ENCODE peak calls at places on chromosome 11, in five cellular contexts. F is dorsolateral prefrontal cortex, M is colonic mucosa, C is mammary epithelial cell, N is adrenal gland. Q is an unnamed sample. For H3K27me3, the result is how much of the 10 kb centered on the place peaks cover.

GRCh38 chr11:19727246-19727645 is 14.6 kb downstream of the NAV2 start:
- DNase-seq in F (no peak), M (no peak), C (no peak), N (no peak), Q (no peak)

GRCh38 chr11:44833869-44834452 is 107.2 kb downstream of the TSPAN18 start:
- DNase-seq in F (no peak), M (no peak), C (no peak), N (no peak), Q (no peak)

GRCh38 chr11:6799402-6799801 is at the start of gene OR6A2:
- DNase-seq in F (no peak), M (no peak), C (peak), N (no peak), Q (no peak)

GRCh38 chr11:116731097-116731761 is 41.6 kb downstream of the BUD13 start:
- DNase-seq in F (peak), M (no peak), C (no peak), N (peak), Q (no peak)

GRCh38 chr11:120343429-120343828 is 7.2 kb downstream of the ARHGEF12 start:
- DNase-seq in F (no peak), M (no peak), C (no peak), N (no peak), Q (no peak)

GRCh38 chr11:130118636-130119387 is 40.8 kb upstream of the ST14 start:
- DNase-seq in F (no peak), M (no peak), C (no peak), N (no peak), Q (no peak)

GRCh38 chr11:14809466-14809865 is 82.6 kb downstream of the CYP2R1 start:
- DNase-seq in F (no peak), M (no peak), C (no peak), N (no peak), Q (no peak)

GRCh38 chr11:1750481-1750839 is at the start of gene IFITM10:
- DNase-seq in F (no peak), M (no peak), C (peak), N (peak), Q (no peak)

GRCh38 chr11:22193348-22194051 is 615 bp downstream of the ANO5 start:
- DNase-seq in F (peak), M (peak), C (no peak), N (peak), Q (peak)

GRCh38 chr11:118529584-118530175 is 1.3 kb upstream of the TMEM25 start:
- DNase-seq in F (no peak), M (no peak), C (no peak), N (no peak), Q (no peak)

GRCh38 chr11:29268733-29269132 is 748.1 kb downstream of the KCNA4 start:
- DNase-seq in F (no peak), M (no peak), C (no peak), N (no peak), Q (no peak)

GRCh38 chr11:93537022-93537421 is 6.2 kb downstream of the SMCO4 start:
- DNase-seq in F (peak), M (no peak), C (no peak), N (peak), Q (peak)

GRCh38 chr11:119671048-119671447 is 58.0 kb downstream of the NECTIN1 start:
- DNase-seq in F (peak), M (peak), C (no peak), N (peak), Q (peak)

GRCh38 chr11:112085822-112086421 is 634 bp downstream of the TIMM8B start:
- DNase-seq in F (no peak), M (peak), C (peak), N (peak), Q (peak)

GRCh38 chr11:132037961-132038360 is 667.5 kb downstream of the NTM start:
- DNase-seq in F (no peak), M (no peak), C (no peak), N (no peak), Q (no peak)

GRCh38 chr11:19602906-19603305 is 109.7 kb upstream of the NAV2 start:
- DNase-seq in F (no peak), M (no peak), C (no peak), N (no peak), Q (no peak)

GRCh38 chr11:35334385-35335090 is 84.8 kb downstream of the SLC1A2 start:
- DNase-seq in F (no peak), M (no peak), C (peak), N (no peak), Q (no peak)

GRCh38 chr11:3164540-3165151 is 464 bp downstream of the OSBPL5 start:
- DNase-seq in F (no peak), M (no peak), C (no peak), N (no peak), Q (peak)

GRCh38 chr11:1118755-1119275 is 38.9 kb upstream of the MUC5AC start:
- DNase-seq in F (no peak), M (no peak), C (no peak), N (peak), Q (no peak)

GRCh38 chr11:121961228-121961860 is 154.7 kb downstream of the BLID start:
- DNase-seq in F (no peak), M (no peak), C (no peak), N (no peak), Q (no peak)

GRCh38 chr11:6438979-6439571 is 1.7 kb downstream of the HPX start:
- DNase-seq in F (peak), M (peak), C (peak), N (peak), Q (peak)

GRCh38 chr11:109547356-109548027 is 125.5 kb downstream of the C11orf87 start:
- DNase-seq in F (no peak), M (no peak), C (peak), N (no peak), Q (no peak)

GRCh38 chr11:124069429-124070401 is 28.6 kb upstream of the OR10G7 start:
- DNase-seq in F (peak), M (peak), C (peak), N (peak), Q (peak)
- H3K27me3 ChIP-seq in F (under half), M (under half), C (under half), N (under half), Q (under half)

GRCh38 chr11:65432686-65433582 is 10.3 kb downstream of the NEAT1 start:
- DNase-seq in F (no peak), M (no peak), C (peak), N (no peak), Q (no peak)
- TF ChIP-seq CTCF in F (peak), M (no peak), C (no peak), N (no peak), Q (no peak)

GRCh38 chr11:123197711-123198110 is 2.7 kb upstream of the CLMP start:
- DNase-seq in F (no peak), M (no peak), C (peak), N (peak), Q (no peak)
- H3K27me3 ChIP-seq in F (under half), M (under half), C (under half), N (under half), Q (under half)

GRCh38 chr11:62124186-62125113 is 639 bp downstream of the INCENP start:
- DNase-seq in F (no peak), M (peak), C (peak), N (no peak), Q (peak)

GRCh38 chr11:62123669-62124185 is at the start of gene INCENP:
- DNase-seq in F (peak), M (peak), C (peak), N (peak), Q (peak)

GRCh38 chr11:62120001-62120400 is 3.8 kb upstream of the INCENP start:
- DNase-seq in F (no peak), M (no peak), C (no peak), N (no peak), Q (no peak)

GRCh38 chr11:62120466-62120865 is 3.3 kb upstream of the INCENP start:
- DNase-seq in F (no peak), M (no peak), C (no peak), N (peak), Q (no peak)

DNA sequence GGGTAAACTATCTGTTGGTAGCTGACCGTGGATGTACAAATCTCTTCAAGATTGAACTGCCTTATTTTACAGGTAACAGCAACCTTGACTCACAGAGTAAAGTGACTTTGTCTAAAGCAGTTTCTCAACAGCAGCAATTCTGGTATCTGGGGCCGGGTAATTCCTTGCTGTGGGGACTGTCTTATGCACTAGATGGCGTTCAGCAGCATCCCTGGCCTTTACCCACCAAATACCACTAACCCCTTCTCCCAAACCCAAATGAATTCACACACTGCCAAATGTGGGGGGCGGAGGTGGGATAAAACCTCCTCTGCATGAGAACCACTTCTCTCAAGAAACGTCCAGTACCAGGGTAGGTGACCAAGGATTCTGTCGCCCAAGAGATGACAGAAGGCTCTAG is 1.7 kb upstream of the INCENP start:
- DNase-seq in F (no peak), M (no peak), C (no peak), N (no peak), Q (no peak)
- TF ChIP-seq CTCF in F (no peak), M (no peak), C (peak), N (no peak), Q (no peak)

GRCh38 chr11:32827276-32827675 is 2.5 kb upstream of the PRRG4 start:
- DNase-seq in F (no peak), M (no peak), C (no peak), N (no peak), Q (no peak)
- H3K27me3 ChIP-seq in F (under half), M (under half), C (under half), N (under half), Q (under half)

GRCh38 chr11:70582886-70583641 is 184.7 kb downstream of the CTTN start:
- DNase-seq in F (peak), M (no peak), C (no peak), N (no peak), Q (no peak)

GRCh38 chr11:70583781-70584218 is 185.5 kb downstream of the CTTN start:
- DNase-seq in F (peak), M (no peak), C (no peak), N (no peak), Q (no peak)

GRCh38 chr11:70584786-70585545 is 186.6 kb downstream of the CTTN start:
- DNase-seq in F (peak), M (no peak), C (no peak), N (no peak), Q (no peak)

GRCh38 chr11:70587095-70587389 is 188.7 kb downstream of the CTTN start:
- DNase-seq in F (no peak), M (no peak), C (peak), N (no peak), Q (no peak)

DNA sequence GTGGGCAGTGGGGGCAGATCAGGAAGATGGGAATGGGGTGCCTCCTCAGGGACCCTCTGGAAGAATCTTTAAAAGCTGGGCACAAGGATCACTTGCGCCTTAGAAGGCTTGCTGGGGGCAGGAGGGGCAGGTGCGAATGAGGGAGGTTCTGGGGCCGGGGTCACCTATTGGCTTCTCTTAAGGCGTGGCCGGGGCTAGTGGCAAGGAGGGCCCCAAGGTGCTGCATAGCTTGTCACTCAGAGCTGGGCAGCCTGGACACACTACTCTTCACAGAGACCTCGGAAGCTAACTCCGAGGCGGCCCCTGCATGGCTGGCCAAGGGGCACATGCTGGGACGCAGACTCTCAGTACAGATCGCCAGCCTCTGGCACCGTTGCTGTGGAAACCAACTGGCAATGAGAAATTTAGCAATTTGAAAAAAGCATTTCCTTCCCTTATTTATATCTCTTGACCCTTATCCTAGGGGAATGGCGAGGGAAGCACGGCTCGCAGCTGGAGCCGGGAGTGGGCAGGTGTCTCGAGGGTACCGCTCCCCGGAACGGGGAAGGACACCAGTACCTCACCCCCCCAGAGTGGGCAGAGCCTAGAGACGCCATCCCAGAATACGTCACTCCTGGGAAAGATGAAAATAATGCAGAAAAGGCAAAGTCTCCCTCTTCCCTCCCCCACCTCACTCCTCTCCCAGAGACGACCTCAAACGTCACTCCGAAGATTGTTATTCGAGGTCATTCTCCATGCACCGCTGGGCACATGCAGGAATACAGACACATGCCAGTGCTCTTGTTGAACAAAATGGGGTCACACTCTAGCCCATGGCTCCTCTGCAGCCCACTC is 188.1 kb downstream of the CTTN start:
- DNase-seq in F (no peak), M (no peak), C (no peak), N (no peak), Q (no peak)
- TF ChIP-seq CTCF in F (no peak), M (no peak), C (no peak), N (no peak), Q (no peak)

DNA sequence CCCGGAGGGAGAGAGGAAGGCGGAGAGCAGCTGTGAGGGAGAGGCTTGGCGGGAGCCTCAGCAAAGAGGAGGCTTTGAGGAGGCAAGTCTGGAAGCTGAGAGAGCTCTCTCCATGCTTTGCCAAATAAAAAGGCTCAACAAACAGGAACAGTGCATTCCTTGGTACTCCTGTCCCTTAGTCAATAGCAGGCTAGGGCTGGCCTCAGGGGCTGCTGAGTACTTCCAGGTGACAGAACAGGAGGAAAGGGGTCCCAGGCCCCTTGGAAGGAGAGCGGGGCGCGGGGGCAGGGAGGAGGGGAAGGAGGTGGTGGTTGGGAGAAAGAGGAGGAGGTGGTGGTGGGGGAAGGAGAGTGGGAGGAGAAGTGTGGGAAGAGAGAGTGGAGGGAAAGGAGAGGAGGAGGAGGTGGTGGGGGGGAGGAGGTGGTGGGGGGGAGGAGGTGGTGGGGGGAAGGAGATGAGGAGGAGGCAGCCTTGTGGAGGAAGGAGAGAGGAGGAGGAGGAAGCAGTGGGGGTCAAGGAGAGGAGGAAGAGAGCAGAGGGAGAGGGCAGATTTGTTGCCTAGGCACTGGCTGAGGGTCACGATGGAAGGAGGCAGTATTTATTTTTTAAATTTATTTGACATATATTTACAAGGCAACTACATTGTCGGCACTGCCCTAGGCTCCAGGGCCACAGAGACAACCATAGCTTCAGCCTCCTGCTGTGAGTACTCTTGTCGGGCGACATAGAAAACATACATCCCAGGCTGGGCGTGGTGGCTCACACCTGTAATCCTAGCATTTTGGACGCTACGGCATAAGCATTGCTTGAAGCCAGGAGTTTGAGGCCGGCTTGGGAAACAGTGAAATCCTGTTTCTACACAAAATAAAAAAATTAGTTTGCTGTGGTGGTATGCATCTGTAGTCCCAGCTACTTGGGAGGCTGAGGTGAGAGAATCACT is 74.2 kb upstream of the ZBED5 start:
- DNase-seq in F (peak), M (peak), C (no peak), N (no peak), Q (no peak)
- H3K27me3 ChIP-seq in F (under half), M (under half), C (under half), N (under half), Q (under half)

DNA sequence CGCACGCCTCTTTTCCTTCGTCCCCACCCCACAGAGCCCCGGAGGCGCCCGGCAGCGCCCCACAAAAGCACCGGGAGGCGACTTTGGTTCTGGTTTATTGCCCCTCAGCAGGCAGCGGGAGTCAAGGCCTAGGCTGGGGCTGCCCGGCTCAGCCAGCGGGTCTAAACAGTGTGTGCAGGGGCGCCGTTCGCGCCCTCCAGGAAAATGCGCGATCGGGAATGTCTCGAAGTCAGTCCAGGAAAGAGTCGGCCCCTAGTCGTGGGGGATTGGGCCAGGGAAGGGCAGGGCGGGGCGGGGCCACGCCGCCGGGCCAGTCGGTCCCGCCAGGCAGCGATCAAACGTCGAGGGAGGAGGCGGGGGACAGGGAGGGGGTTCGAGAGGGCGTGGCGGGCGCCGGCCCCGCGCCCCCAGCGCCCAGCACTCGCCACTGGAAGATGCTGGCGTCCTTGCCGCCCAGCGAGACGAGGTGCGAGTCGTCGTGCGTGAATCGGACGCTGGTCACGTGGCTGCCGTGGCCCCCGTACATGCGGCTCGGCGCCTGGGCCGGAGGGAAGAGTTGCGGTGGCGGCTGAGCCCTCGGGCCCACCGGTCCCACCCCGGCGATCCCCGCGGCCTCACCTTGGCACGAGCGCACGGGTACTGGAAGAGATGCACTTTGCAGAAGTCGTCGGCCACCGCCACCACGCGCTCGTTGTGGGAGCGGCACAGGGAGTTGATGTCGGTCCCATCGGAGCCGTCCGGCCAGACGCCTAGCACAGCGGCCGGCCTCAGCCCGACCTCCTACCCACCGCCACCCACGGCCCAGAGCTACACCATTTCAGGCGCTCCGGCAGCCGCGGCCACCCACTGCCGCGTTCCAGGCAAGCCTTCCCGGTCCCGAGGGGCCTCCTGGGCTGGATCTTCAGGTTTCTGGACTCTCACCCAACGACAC is 741 bp upstream of the MTA2 start:
- DNase-seq in F (peak), M (peak), C (no peak), N (peak), Q (peak)
- TF ChIP-seq CTCF in F (peak), M (no peak), C (no peak), N (no peak), Q (peak)

DNA sequence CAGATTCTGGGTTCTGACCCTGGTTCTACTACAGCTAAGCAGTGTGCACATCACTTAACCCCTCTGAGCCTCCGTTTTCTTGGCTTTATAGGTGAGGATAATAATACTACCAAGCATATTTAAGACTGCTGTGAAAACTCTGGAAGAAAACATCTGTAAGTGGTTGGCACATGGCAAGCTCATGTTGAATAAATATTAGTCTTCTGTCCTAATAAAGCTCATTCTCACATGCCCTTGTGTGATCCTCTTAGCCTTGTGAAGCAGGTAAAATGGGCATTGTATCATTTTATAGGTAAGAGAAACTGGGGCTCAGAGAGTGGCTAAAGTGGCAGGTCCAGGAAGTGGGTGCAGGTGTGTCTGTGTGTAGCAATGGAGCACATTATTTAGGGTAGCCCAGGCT is 8.5 kb downstream of the PKNOX2 start:
- DNase-seq in F (no peak), M (no peak), C (no peak), N (no peak), Q (no peak)
- H3K27me3 ChIP-seq in F (under half), M (under half), C (under half), N (under half), Q (under half)